ENCODE peak calls at places on chromosomes 11 and 22, in eight cellular contexts. One of them, this sample, is unnamed.

GRCh38 chr11:69437001-69437875 is 44.2 kb upstream of the LINC01488 start:
- DNase-seq in HEK293T: no peak
- DNase-seq in activated CD4-positive, alpha-beta T cell treated with anti-CD3 and anti-CD28 coated beads, Interleukin-2, amount 50 U/mL, for 48 hours: no peak
- DNase-seq in NCI-H2081: no peak
- DNase-seq in KBM-7: no peak
- DNase-seq in T-helper 2 cell: no peak
- DNase-seq in Panc1: no peak
- DNase-seq in C1 segment of cervical spinal cord: no peak
- DNase-seq in this sample: no peak

GRCh38 chr22:37167981-37168647 is 18.4 kb upstream of the IL2RB start:
- DNase-seq in HEK293T: no peak
- DNase-seq in activated CD4-positive, alpha-beta T cell treated with anti-CD3 and anti-CD28 coated beads, Interleukin-2, amount 50 U/mL, for 48 hours: no peak
- DNase-seq in NCI-H2081: no peak
- DNase-seq in KBM-7: no peak
- DNase-seq in T-helper 2 cell: no peak
- DNase-seq in Panc1: no peak
- DNase-seq in C1 segment of cervical spinal cord: no peak
- DNase-seq in this sample: no peak

GRCh38 chr11:77204792-77205466 is 76.9 kb downstream of the MYO7A start:
- DNase-seq in HEK293T: no peak
- DNase-seq in activated CD4-positive, alpha-beta T cell treated with anti-CD3 and anti-CD28 coated beads, Interleukin-2, amount 50 U/mL, for 48 hours: no peak
- DNase-seq in NCI-H2081: no peak
- DNase-seq in KBM-7: no peak
- DNase-seq in T-helper 2 cell: no peak
- DNase-seq in Panc1: no peak
- DNase-seq in C1 segment of cervical spinal cord: no peak
- DNase-seq in this sample: no peak

GRCh38 chr11:118870396-118871343 is 13.0 kb upstream of the CXCR5 start:
- DNase-seq in HEK293T: no peak
- DNase-seq in activated CD4-positive, alpha-beta T cell treated with anti-CD3 and anti-CD28 coated beads, Interleukin-2, amount 50 U/mL, for 48 hours: peak; percentile 52
- DNase-seq in NCI-H2081: no peak
- DNase-seq in KBM-7: no peak
- DNase-seq in T-helper 2 cell: no peak
- DNase-seq in Panc1: no peak
- DNase-seq in C1 segment of cervical spinal cord: peak; percentile 78
- DNase-seq in this sample: no peak

GRCh38 chr22:40416267-40416570 is 45.8 kb downstream of the SGSM3 start:
- DNase-seq in HEK293T: no peak
- DNase-seq in activated CD4-positive, alpha-beta T cell treated with anti-CD3 and anti-CD28 coated beads, Interleukin-2, amount 50 U/mL, for 48 hours: no peak
- DNase-seq in NCI-H2081: no peak
- DNase-seq in KBM-7: no peak
- DNase-seq in T-helper 2 cell: no peak
- DNase-seq in Panc1: no peak
- DNase-seq in C1 segment of cervical spinal cord: no peak
- DNase-seq in this sample: no peak

GRCh38 chr22:31295831-31296230 is 3.5 kb upstream of the PIK3IP1 start:
- DNase-seq in HEK293T: no peak
- DNase-seq in activated CD4-positive, alpha-beta T cell treated with anti-CD3 and anti-CD28 coated beads, Interleukin-2, amount 50 U/mL, for 48 hours: no peak
- DNase-seq in NCI-H2081: no peak
- DNase-seq in KBM-7: no peak
- DNase-seq in T-helper 2 cell: no peak
- DNase-seq in Panc1: no peak
- DNase-seq in C1 segment of cervical spinal cord: no peak
- DNase-seq in this sample: no peak

GRCh38 chr11:116177521-116178220 is 595.1 kb downstream of the BUD13 start:
- DNase-seq in HEK293T: no peak
- DNase-seq in activated CD4-positive, alpha-beta T cell treated with anti-CD3 and anti-CD28 coated beads, Interleukin-2, amount 50 U/mL, for 48 hours: no peak
- DNase-seq in NCI-H2081: no peak
- DNase-seq in KBM-7: no peak
- DNase-seq in T-helper 2 cell: no peak
- DNase-seq in Panc1: no peak
- DNase-seq in C1 segment of cervical spinal cord: no peak
- DNase-seq in this sample: no peak

GRCh38 chr11:111388431-111388830 is 9.4 kb upstream of the POU2AF1 start:
- DNase-seq in HEK293T: no peak
- DNase-seq in activated CD4-positive, alpha-beta T cell treated with anti-CD3 and anti-CD28 coated beads, Interleukin-2, amount 50 U/mL, for 48 hours: no peak
- DNase-seq in NCI-H2081: no peak
- DNase-seq in KBM-7: no peak
- DNase-seq in T-helper 2 cell: no peak
- DNase-seq in Panc1: no peak
- DNase-seq in C1 segment of cervical spinal cord: no peak
- DNase-seq in this sample: no peak

GRCh38 chr11:85088286-85088685 is 538.9 kb downstream of the DLG2 start:
- DNase-seq in HEK293T: no peak
- DNase-seq in activated CD4-positive, alpha-beta T cell treated with anti-CD3 and anti-CD28 coated beads, Interleukin-2, amount 50 U/mL, for 48 hours: no peak
- DNase-seq in NCI-H2081: no peak
- DNase-seq in KBM-7: no peak
- DNase-seq in T-helper 2 cell: no peak
- DNase-seq in Panc1: no peak
- DNase-seq in C1 segment of cervical spinal cord: no peak
- DNase-seq in this sample: no peak

GRCh38 chr11:22521226-22521625 is 104.4 kb downstream of the FANCF start:
- DNase-seq in HEK293T: no peak
- DNase-seq in activated CD4-positive, alpha-beta T cell treated with anti-CD3 and anti-CD28 coated beads, Interleukin-2, amount 50 U/mL, for 48 hours: no peak
- DNase-seq in NCI-H2081: no peak
- DNase-seq in KBM-7: no peak
- DNase-seq in T-helper 2 cell: no peak
- DNase-seq in Panc1: no peak
- DNase-seq in C1 segment of cervical spinal cord: no peak
- DNase-seq in this sample: no peak

GRCh38 chr11:130214861-130215530 is 55.4 kb downstream of the ST14 start:
- DNase-seq in HEK293T: no peak
- DNase-seq in activated CD4-positive, alpha-beta T cell treated with anti-CD3 and anti-CD28 coated beads, Interleukin-2, amount 50 U/mL, for 48 hours: no peak
- DNase-seq in NCI-H2081: no peak
- DNase-seq in KBM-7: no peak
- DNase-seq in T-helper 2 cell: no peak
- DNase-seq in Panc1: no peak
- DNase-seq in C1 segment of cervical spinal cord: no peak
- DNase-seq in this sample: no peak

GRCh38 chr11:112513936-112514716 is 253.5 kb upstream of the PLET1 start:
- DNase-seq in HEK293T: no peak
- DNase-seq in activated CD4-positive, alpha-beta T cell treated with anti-CD3 and anti-CD28 coated beads, Interleukin-2, amount 50 U/mL, for 48 hours: no peak
- DNase-seq in NCI-H2081: peak; percentile 1
- DNase-seq in KBM-7: no peak
- DNase-seq in T-helper 2 cell: no peak
- DNase-seq in Panc1: no peak
- DNase-seq in C1 segment of cervical spinal cord: no peak
- DNase-seq in this sample: no peak

GRCh38 chr22:46196268-46196667 is 45.9 kb downstream of the PPARA start:
- DNase-seq in HEK293T: no peak
- DNase-seq in activated CD4-positive, alpha-beta T cell treated with anti-CD3 and anti-CD28 coated beads, Interleukin-2, amount 50 U/mL, for 48 hours: no peak
- DNase-seq in NCI-H2081: no peak
- DNase-seq in KBM-7: no peak
- DNase-seq in T-helper 2 cell: no peak
- DNase-seq in Panc1: no peak
- DNase-seq in C1 segment of cervical spinal cord: no peak
- DNase-seq in this sample: no peak

GRCh38 chr22:45977003-45977395 is at the start of gene WNT7B:
- DNase-seq in HEK293T: no peak
- DNase-seq in activated CD4-positive, alpha-beta T cell treated with anti-CD3 and anti-CD28 coated beads, Interleukin-2, amount 50 U/mL, for 48 hours: no peak
- DNase-seq in NCI-H2081: peak; percentile 65
- DNase-seq in KBM-7: no peak
- DNase-seq in T-helper 2 cell: no peak
- DNase-seq in Panc1: no peak
- DNase-seq in C1 segment of cervical spinal cord: no peak
- DNase-seq in this sample: no peak

GRCh38 chr22:38967451-38968450 is 10.3 kb downstream of the APOBEC3A start:
- DNase-seq in HEK293T: no peak
- DNase-seq in activated CD4-positive, alpha-beta T cell treated with anti-CD3 and anti-CD28 coated beads, Interleukin-2, amount 50 U/mL, for 48 hours: no peak
- DNase-seq in NCI-H2081: no peak
- DNase-seq in KBM-7: no peak
- DNase-seq in T-helper 2 cell: no peak
- DNase-seq in Panc1: no peak
- DNase-seq in C1 segment of cervical spinal cord: no peak
- DNase-seq in this sample: no peak

GRCh38 chr11:64072403-64072802 is 36.7 kb downstream of the FLRT1 start:
- DNase-seq in HEK293T: no peak
- DNase-seq in activated CD4-positive, alpha-beta T cell treated with anti-CD3 and anti-CD28 coated beads, Interleukin-2, amount 50 U/mL, for 48 hours: no peak
- DNase-seq in NCI-H2081: no peak
- DNase-seq in KBM-7: no peak
- DNase-seq in T-helper 2 cell: no peak
- DNase-seq in Panc1: no peak
- DNase-seq in C1 segment of cervical spinal cord: no peak
- DNase-seq in this sample: no peak

GRCh38 chr22:43983808-43984207 is 28.6 kb downstream of the SAMM50 start:
- DNase-seq in HEK293T: no peak
- DNase-seq in activated CD4-positive, alpha-beta T cell treated with anti-CD3 and anti-CD28 coated beads, Interleukin-2, amount 50 U/mL, for 48 hours: no peak
- DNase-seq in NCI-H2081: no peak
- DNase-seq in KBM-7: no peak
- DNase-seq in T-helper 2 cell: no peak
- DNase-seq in Panc1: no peak
- DNase-seq in C1 segment of cervical spinal cord: no peak
- DNase-seq in this sample: no peak

GRCh38 chr22:18947905-18948304 is 11.8 kb upstream of the PRODH start:
- DNase-seq in HEK293T: no peak
- DNase-seq in activated CD4-positive, alpha-beta T cell treated with anti-CD3 and anti-CD28 coated beads, Interleukin-2, amount 50 U/mL, for 48 hours: no peak
- DNase-seq in NCI-H2081: no peak
- DNase-seq in KBM-7: no peak
- DNase-seq in T-helper 2 cell: no peak
- DNase-seq in Panc1: no peak
- DNase-seq in C1 segment of cervical spinal cord: no peak
- DNase-seq in this sample: no peak

GRCh38 chr22:22855617-22856308 is 31.9 kb upstream of the IGLL5 start:
- DNase-seq in HEK293T: peak; percentile 67
- DNase-seq in activated CD4-positive, alpha-beta T cell treated with anti-CD3 and anti-CD28 coated beads, Interleukin-2, amount 50 U/mL, for 48 hours: peak; percentile 42
- DNase-seq in NCI-H2081: no peak
- DNase-seq in KBM-7: peak; percentile 35
- DNase-seq in T-helper 2 cell: no peak
- DNase-seq in Panc1: no peak
- DNase-seq in C1 segment of cervical spinal cord: no peak
- DNase-seq in this sample: no peak

GRCh38 chr11:68113986-68114385 is 7.2 kb downstream of the CHKA start:
- DNase-seq in HEK293T: no peak
- DNase-seq in activated CD4-positive, alpha-beta T cell treated with anti-CD3 and anti-CD28 coated beads, Interleukin-2, amount 50 U/mL, for 48 hours: no peak
- DNase-seq in NCI-H2081: no peak
- DNase-seq in KBM-7: no peak
- DNase-seq in T-helper 2 cell: no peak
- DNase-seq in Panc1: no peak
- DNase-seq in C1 segment of cervical spinal cord: no peak
- DNase-seq in this sample: no peak

GRCh38 chr11:131688056-131688693 is 317.8 kb downstream of the NTM start:
- DNase-seq in HEK293T: peak; percentile 84
- DNase-seq in activated CD4-positive, alpha-beta T cell treated with anti-CD3 and anti-CD28 coated beads, Interleukin-2, amount 50 U/mL, for 48 hours: peak; percentile 36
- DNase-seq in NCI-H2081: peak; percentile 49
- DNase-seq in KBM-7: peak; percentile 73
- DNase-seq in T-helper 2 cell: no peak
- DNase-seq in Panc1: no peak
- DNase-seq in C1 segment of cervical spinal cord: no peak
- DNase-seq in this sample: no peak

GRCh38 chr11:130677486-130678153 is 229.2 kb downstream of the ADAMTS15 start:
- DNase-seq in HEK293T: no peak
- DNase-seq in activated CD4-positive, alpha-beta T cell treated with anti-CD3 and anti-CD28 coated beads, Interleukin-2, amount 50 U/mL, for 48 hours: no peak
- DNase-seq in NCI-H2081: no peak
- DNase-seq in KBM-7: no peak
- DNase-seq in T-helper 2 cell: no peak
- DNase-seq in Panc1: no peak
- DNase-seq in C1 segment of cervical spinal cord: no peak
- DNase-seq in this sample: no peak

GRCh38 chr22:44202261-44202789 is 21.6 kb downstream of the PARVG start:
- DNase-seq in HEK293T: no peak
- DNase-seq in activated CD4-positive, alpha-beta T cell treated with anti-CD3 and anti-CD28 coated beads, Interleukin-2, amount 50 U/mL, for 48 hours: no peak
- DNase-seq in NCI-H2081: no peak
- DNase-seq in KBM-7: no peak
- DNase-seq in T-helper 2 cell: no peak
- DNase-seq in Panc1: no peak
- DNase-seq in C1 segment of cervical spinal cord: no peak
- DNase-seq in this sample: no peak

GRCh38 chr22:19645905-19646304 is 68.4 kb upstream of the SEPTIN5 start:
- DNase-seq in HEK293T: no peak
- DNase-seq in activated CD4-positive, alpha-beta T cell treated with anti-CD3 and anti-CD28 coated beads, Interleukin-2, amount 50 U/mL, for 48 hours: no peak
- DNase-seq in NCI-H2081: no peak
- DNase-seq in KBM-7: no peak
- DNase-seq in T-helper 2 cell: no peak
- DNase-seq in Panc1: no peak
- DNase-seq in C1 segment of cervical spinal cord: no peak
- DNase-seq in this sample: no peak

GRCh38 chr11:119121811-119122124 is 388 bp downstream of the HINFP start:
- DNase-seq in HEK293T: no peak
- DNase-seq in activated CD4-positive, alpha-beta T cell treated with anti-CD3 and anti-CD28 coated beads, Interleukin-2, amount 50 U/mL, for 48 hours: no peak
- DNase-seq in NCI-H2081: no peak
- DNase-seq in KBM-7: no peak
- DNase-seq in T-helper 2 cell: no peak
- DNase-seq in Panc1: no peak
- DNase-seq in C1 segment of cervical spinal cord: no peak
- DNase-seq in this sample: no peak

GRCh38 chr11:87445002-87445401 is 407.3 kb downstream of the TMEM135 start:
- DNase-seq in HEK293T: no peak
- DNase-seq in activated CD4-positive, alpha-beta T cell treated with anti-CD3 and anti-CD28 coated beads, Interleukin-2, amount 50 U/mL, for 48 hours: no peak
- DNase-seq in NCI-H2081: no peak
- DNase-seq in KBM-7: no peak
- DNase-seq in T-helper 2 cell: no peak
- DNase-seq in Panc1: no peak
- DNase-seq in C1 segment of cervical spinal cord: no peak
- DNase-seq in this sample: no peak